ENCODE peak calls at places on chromosomes 12 and 14, in five cellular contexts. Y is AG10803, J is HL-60, A is tibial artery, V is GM23338. S is an unnamed sample.

GRCh38 chr12:104064842-104065441 is 611 bp downstream of the HCFC2 start:
- DNase-seq in Y (peak; percentile 14), J (no peak), V (peak; percentile 21), A (no peak), S (peak; percentile 19)

GRCh38 chr12:93773122-93773871 is 96.1 kb downstream of the CRADD start:
- DNase-seq in J (peak; percentile 42), V (no peak), A (no peak), Y (peak; percentile 58), S (no peak)

GRCh38 chr12:132324841-132325732 is 4.3 kb downstream of the GALNT9 start:
- DNase-seq in V (no peak), A (no peak), Y (no peak), J (no peak), S (no peak)

GRCh38 chr12:121240484-121241202 is 30.7 kb downstream of the P2RX4 start:
- DNase-seq in V (peak; percentile 66), J (peak; percentile 87), A (peak; percentile 89), Y (peak; percentile 45), S (no peak)

GRCh38 chr12:23752245-23752644 is 197.2 kb downstream of the SOX5 start:
- DNase-seq in V (no peak), Y (no peak), J (no peak), A (no peak), S (no peak)

GRCh38 chr12:124776126-124776513 is 87.5 kb downstream of the SCARB1 start:
- DNase-seq in Y (no peak), J (no peak), V (no peak), A (no peak), S (no peak)

GRCh38 chr12:72261885-72262284 is 10.3 kb upstream of the TRHDE start:
- DNase-seq in V (no peak), J (no peak), A (no peak), Y (no peak), S (no peak)

GRCh38 chr14:87049886-87050820 is 942.8 kb downstream of the GALC start:
- DNase-seq in Y (peak; percentile 39), J (peak; percentile 6), V (peak; percentile 78), A (no peak), S (peak; percentile 89)

GRCh38 chr14:73283592-73284379 is 46.5 kb downstream of the PAPLN start:
- DNase-seq in Y (peak; percentile 26), J (no peak), V (peak; percentile 84), A (no peak), S (peak; percentile 42)

GRCh38 chr14:89912667-89913211 is 41.8 kb downstream of the EFCAB11 start:
- DNase-seq in Y (peak; percentile 99), J (no peak), V (peak; percentile 53), A (no peak), S (peak; percentile 92)

GRCh38 chr12:95820096-95820703 is 29.6 kb upstream of the NTN4 start:
- DNase-seq in V (peak; percentile 64), A (no peak), Y (peak; percentile 55), J (peak; percentile 4), S (peak; percentile 70)

GRCh38 chr12:90978117-90978770 is 23.3 kb upstream of the CCER1 start:
- DNase-seq in J (peak; percentile 8), A (no peak), Y (peak; percentile 87), V (peak; percentile 55), S (peak; percentile 61)

GRCh38 chr12:10252201-10252600 is 39.5 kb downstream of the GABARAPL1 start:
- DNase-seq in Y (no peak), V (no peak), J (no peak), A (no peak), S (no peak)

GRCh38 chr12:38744056-38744455 is 161.3 kb downstream of the CPNE8 start:
- DNase-seq in J (no peak), A (no peak), Y (peak; percentile 74), V (no peak), S (no peak)

GRCh38 chr12:39803151-39803550 is 183.5 kb upstream of the ABCD2 start:
- DNase-seq in V (no peak), J (no peak), A (no peak), Y (no peak), S (no peak)

GRCh38 chr12:39805651-39806050 is 186.0 kb upstream of the ABCD2 start:
- DNase-seq in Y (no peak), V (peak; percentile 8), A (no peak), J (no peak), S (no peak)

GRCh38 chr12:39804479-39805241 is 185.1 kb upstream of the ABCD2 start:
- DNase-seq in A (no peak), V (peak; percentile 2), Y (no peak), J (no peak), S (no peak)

DNA sequence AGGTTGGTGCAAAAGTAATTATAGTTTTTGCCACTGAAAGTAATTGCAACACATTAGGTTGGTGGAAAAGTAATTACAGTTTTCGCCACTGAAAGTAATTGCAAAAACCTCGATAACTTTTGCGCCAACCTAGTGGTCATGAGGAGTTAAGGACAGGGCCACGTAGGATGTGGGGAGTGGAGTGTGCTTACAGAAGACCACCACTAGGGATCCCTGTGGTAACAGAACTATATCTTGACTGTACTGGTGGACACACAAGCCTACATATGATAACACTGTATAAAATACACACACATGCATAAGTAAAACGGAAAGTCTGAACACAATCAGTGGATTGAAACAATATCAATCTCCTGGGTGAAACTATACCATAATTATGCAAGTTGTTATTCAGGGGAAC is 187.4 kb upstream of the ABCD2 start:
- DNase-seq in V (peak; percentile 77), J (peak; percentile 14), Y (no peak), A (no peak), S (peak; percentile 2)
- TF ChIP-seq CTCF in V (peak; percentile 71), J (peak; percentile 8), Y (peak; percentile 25), A (no peak), S (peak; percentile 14)

GRCh38 chr14:95320076-95320895 is 578 bp upstream of the CLMN start:
- DNase-seq in A (no peak), J (no peak), Y (no peak), V (peak; percentile 69), S (no peak)
- H3K4me3 ChIP-seq in A (peak overlapping the region; percentile 83), J (peak overlapping the region; percentile 24), Y (peak overlapping the region; percentile 49), V (peak overlapping the region; percentile 65), S (peak overlapping the region; percentile 32)

DNA sequence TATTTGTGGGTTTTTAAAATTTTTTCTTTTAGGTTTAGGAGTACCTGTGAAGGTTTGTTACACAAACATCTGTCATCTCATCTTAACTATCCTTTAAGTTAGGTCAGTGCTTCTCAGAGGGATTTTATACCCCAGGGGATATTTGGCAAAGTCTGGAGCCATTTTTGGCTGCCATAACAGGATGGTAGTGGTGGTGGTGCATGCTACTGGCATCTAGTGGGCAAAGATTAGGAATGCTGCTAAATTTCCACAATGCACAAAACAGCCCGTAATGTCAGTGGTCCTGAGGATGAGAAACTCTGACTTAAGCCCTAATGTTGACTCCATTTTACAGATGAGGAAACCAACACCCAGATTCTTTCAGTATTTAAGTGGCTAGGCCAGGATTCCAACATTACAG is 85.2 kb upstream of the MYF6 start:
- DNase-seq in J (no peak), Y (peak; percentile 2), V (peak; percentile 24), A (no peak), S (peak; percentile 10)
- TF ChIP-seq CTCF in J (no peak), Y (peak; percentile 26), V (peak; percentile 39), A (no peak), S (peak; percentile 40)

GRCh38 chr14:92037989-92038388 is 1.9 kb downstream of the TRIP11 start:
- DNase-seq in A (no peak), Y (no peak), J (no peak), V (no peak), S (no peak)
- H3K4me3 ChIP-seq in A (peak overlapping the region; percentile 93), Y (peak overlapping the region; percentile 93), J (peak overlapping the region; percentile 74), V (peak overlapping the region; percentile 63), S (peak overlapping the region; percentile 94)

DNA sequence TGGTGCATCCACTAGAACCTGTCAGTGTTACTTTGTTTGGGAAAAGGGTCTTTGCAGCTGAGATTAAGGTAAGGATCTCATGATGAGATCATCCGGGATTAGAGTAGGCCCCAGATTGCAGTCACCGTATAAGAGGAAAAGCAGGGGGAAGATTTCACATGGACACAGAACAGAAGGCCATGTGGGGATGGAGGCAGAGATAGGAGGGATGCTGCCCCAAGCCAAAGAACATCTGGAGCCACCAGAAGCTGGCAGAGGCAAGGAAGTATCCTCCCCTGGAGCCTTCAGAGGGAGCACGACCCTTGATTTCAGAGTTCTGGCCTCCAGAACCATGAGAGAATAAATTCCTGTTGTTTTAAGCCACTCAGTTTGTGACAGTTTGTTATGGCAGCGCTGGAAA is 39.6 kb downstream of the CMKLR1 start:
- DNase-seq in Y (no peak), J (no peak), V (no peak), A (peak; percentile 50), S (no peak)
- TF ChIP-seq CTCF in Y (no peak), J (no peak), V (no peak), A (no peak), S (no peak)

GRCh38 chr12:21717756-21718155 is 56.8 kb downstream of the KCNJ8 start:
- DNase-seq in A (no peak), Y (no peak), J (no peak), V (no peak), S (no peak)
- H3K4me3 ChIP-seq in A (no peak overlapping the region), Y (no peak overlapping the region), J (no peak overlapping the region), V (no peak overlapping the region), S (no peak overlapping the region)

DNA sequence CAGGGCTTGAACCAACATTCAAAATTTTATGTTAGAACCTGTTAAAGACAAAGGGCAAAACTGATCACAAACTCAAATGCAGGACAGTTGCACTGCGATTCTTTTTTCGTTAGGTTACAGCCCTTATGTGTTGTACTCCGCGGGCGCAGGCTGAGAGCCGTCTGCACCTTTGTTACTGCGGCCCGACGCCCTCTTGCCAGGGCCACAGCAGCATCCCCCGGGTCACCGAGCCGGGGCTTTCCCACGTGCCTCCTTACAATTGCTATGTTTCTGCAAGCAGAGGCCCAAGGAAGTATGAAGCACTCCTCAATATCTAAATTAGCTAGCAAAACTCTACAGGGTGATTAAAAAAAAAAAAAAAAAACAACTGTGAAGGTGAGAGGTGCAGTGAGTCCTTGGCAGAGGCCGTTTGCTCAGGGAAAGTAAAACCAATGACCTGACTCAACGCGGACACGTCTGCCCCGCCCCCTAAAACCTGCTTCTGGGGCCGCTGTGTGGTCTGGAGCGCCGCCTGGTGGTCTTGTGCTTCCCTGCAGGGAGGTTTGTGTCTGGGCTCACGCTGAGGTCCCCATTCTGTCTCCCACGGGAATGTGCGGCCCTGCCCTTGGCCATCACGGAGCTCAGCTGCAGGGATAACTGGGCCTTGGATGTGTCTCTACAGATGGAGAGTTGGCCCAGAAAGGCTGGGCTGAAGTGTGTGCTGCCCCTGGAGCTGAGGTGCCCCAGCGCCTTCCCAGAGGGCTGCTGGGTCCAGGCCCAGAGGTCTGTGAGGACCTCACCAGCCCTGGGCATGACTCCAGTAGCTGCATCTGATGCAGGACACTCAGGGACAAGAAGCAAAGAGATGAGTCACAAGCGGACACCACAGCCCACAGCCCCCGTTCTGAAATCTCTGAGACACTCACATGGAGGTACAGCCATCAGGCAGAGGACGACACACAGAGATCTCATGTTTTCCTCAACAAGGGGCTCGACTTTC is 418.5 kb downstream of the TMEM121 start:
- DNase-seq in Y (no peak), V (peak; percentile 1), A (peak; percentile 63), J (peak; percentile 13), S (no peak)
- TF ChIP-seq CTCF in Y (no peak), V (peak; percentile 19), A (peak; percentile 74), J (peak; percentile 40), S (no peak)

GRCh38 chr12:6961278-6961694 is 9.2 kb downstream of the PHB2 start:
- DNase-seq in Y (peak; percentile 66), J (no peak), A (peak; percentile 84), V (no peak), S (peak; percentile 76)
- H3K4me3 ChIP-seq in Y (peak overlapping the region; percentile 33), J (no peak overlapping the region), A (no peak overlapping the region), V (peak overlapping the region; percentile 95), S (no peak overlapping the region)

S was measured in epithelial cell of esophagus.